ENCODE peak calls at places on chromosomes 4 and X, in eight cellular contexts. W is stimulated activated CD4-positive, alpha-beta T cell treated with anti-CD3 and anti-CD28 coated beads, Interleukin-4, amount 100 ng/mL, for 48 hours; O is KBM-7; U is NCI-H2107; V is GM03348; A is lung microvascular endothelial cell; B is H9; D is Caco-2. E is an unnamed sample.

GRCh38 chrX:129000018-129000417 is 523.3 kb downstream of the SMARCA1 start:
- DNase-seq in O (no peak), B (no peak), A (no peak), W (no peak), U (no peak), D (no peak), V (no peak), E (no peak)

GRCh38 chr4:165009493-165010227 is 22.1 kb upstream of the TRIM60 start:
- DNase-seq in V (no peak), B (no peak), A (no peak), W (no peak), O (no peak), D (no peak), U (no peak), E (no peak)

GRCh38 chrX:19799319-19800182 is 87.8 kb downstream of the SH3KBP1 start:
- DNase-seq in D (no peak), U (peak), O (peak), V (peak), W (no peak), B (no peak), A (peak), E (no peak)

GRCh38 chr4:67520141-67520540 is 25.2 kb downstream of the CENPC start:
- DNase-seq in A (no peak), U (no peak), D (no peak), W (no peak), V (no peak), O (no peak), B (no peak), E (no peak)

GRCh38 chr4:188127157-188127874 is 11.9 kb upstream of the TRIML1 start:
- DNase-seq in V (peak), A (peak), D (no peak), B (no peak), U (no peak), O (no peak), W (no peak), E (no peak)

GRCh38 chr4:46781434-46782092 is 127.5 kb downstream of the COX7B2 start:
- DNase-seq in U (no peak), O (no peak), V (no peak), D (no peak), W (no peak), A (no peak), B (no peak), E (no peak)

GRCh38 chr4:106041294-106042002 is 146.2 kb downstream of the NPNT start:
- DNase-seq in W (no peak), A (no peak), B (no peak), D (no peak), U (no peak), O (no peak), V (no peak), E (no peak)

GRCh38 chr4:39470402-39470801 is 11.5 kb downstream of the LIAS start:
- DNase-seq in A (no peak), B (no peak), V (no peak), U (no peak), O (no peak), D (no peak), W (no peak), E (no peak)

GRCh38 chr4:146049802-146050201 is 111.2 kb upstream of the ZNF827 start:
- DNase-seq in D (no peak), U (no peak), B (no peak), V (no peak), A (no peak), O (no peak), W (no peak), E (no peak)

GRCh38 chrX:47863187-47863586 is 26.5 kb downstream of the ZNF81 start:
- DNase-seq in O (no peak), D (no peak), A (no peak), B (no peak), U (no peak), V (no peak), W (no peak), E (no peak)

GRCh38 chr4:37737456-37737855 is 51.3 kb upstream of the RELL1 start:
- DNase-seq in V (peak), U (no peak), W (no peak), O (no peak), A (peak), B (no peak), D (no peak), E (no peak)

GRCh38 chrX:124805486-124805885 is 459.1 kb downstream of the SH2D1A start:
- DNase-seq in U (no peak), O (no peak), V (no peak), D (no peak), W (no peak), A (no peak), B (no peak), E (no peak)

GRCh38 chrX:134935286-134935685 is 55.5 kb upstream of the SMIM10 start:
- DNase-seq in A (no peak), D (no peak), B (no peak), O (no peak), W (no peak), U (no peak), V (no peak), E (no peak)

GRCh38 chrX:149858592-149858991 is 22.4 kb upstream of the MAGEA8 start:
- DNase-seq in V (no peak), U (no peak), A (no peak), B (no peak), O (no peak), D (no peak), W (no peak), E (no peak)

GRCh38 chrX:151711787-151712186 is 4.0 kb upstream of the FATE1 start:
- DNase-seq in W (no peak), D (no peak), A (peak), B (peak), O (no peak), V (no peak), U (no peak), E (no peak)

E was measured in pulmonary artery endothelial cell.